ENCODE peak calls at places on chromosomes 4 and X, in six cellular contexts. One of them, this sample, is unnamed.

GRCh38 chr4:783133-783541 is 42.8 kb downstream of the CPLX1 start:
- DNase-seq in stimulated activated CD4-positive, alpha-beta T cell treated with anti-CD3 and anti-CD28 coated beads, Interleukin-15, amount 100 ng/mL, for 24 hours: no peak
- DNase-seq in NCI-H1417 treated with DMSO at 0.1 percent for 48 hours: no peak
- DNase-seq in stimulated activated CD8-positive, alpha-beta memory T cell treated with anti-CD3 and anti-CD28 coated beads, Interleukin-4, amount 100 ng/mL, for 48 hours: no peak
- DNase-seq in kidney: peak
- DNase-seq in pancreas: peak
- DNase-seq in this sample: no peak

GRCh38 chr4:7806080-7806630 is 133.5 kb downstream of the AFAP1 start:
- DNase-seq in stimulated activated CD4-positive, alpha-beta T cell treated with anti-CD3 and anti-CD28 coated beads, Interleukin-15, amount 100 ng/mL, for 24 hours: no peak
- DNase-seq in NCI-H1417 treated with DMSO at 0.1 percent for 48 hours: no peak
- DNase-seq in stimulated activated CD8-positive, alpha-beta memory T cell treated with anti-CD3 and anti-CD28 coated beads, Interleukin-4, amount 100 ng/mL, for 48 hours: no peak
- DNase-seq in kidney: peak
- DNase-seq in pancreas: no peak
- DNase-seq in this sample: no peak

GRCh38 chrX:45851434-45851991 is 650.8 kb upstream of the DIPK2B start:
- DNase-seq in stimulated activated CD4-positive, alpha-beta T cell treated with anti-CD3 and anti-CD28 coated beads, Interleukin-15, amount 100 ng/mL, for 24 hours: peak
- DNase-seq in NCI-H1417 treated with DMSO at 0.1 percent for 48 hours: peak
- DNase-seq in stimulated activated CD8-positive, alpha-beta memory T cell treated with anti-CD3 and anti-CD28 coated beads, Interleukin-4, amount 100 ng/mL, for 48 hours: peak
- DNase-seq in kidney: no peak
- DNase-seq in pancreas: peak
- DNase-seq in this sample: peak

GRCh38 chr4:91527056-91527455 is 776.7 kb upstream of the GRID2 start:
- DNase-seq in stimulated activated CD4-positive, alpha-beta T cell treated with anti-CD3 and anti-CD28 coated beads, Interleukin-15, amount 100 ng/mL, for 24 hours: no peak
- DNase-seq in NCI-H1417 treated with DMSO at 0.1 percent for 48 hours: no peak
- DNase-seq in stimulated activated CD8-positive, alpha-beta memory T cell treated with anti-CD3 and anti-CD28 coated beads, Interleukin-4, amount 100 ng/mL, for 48 hours: no peak
- DNase-seq in kidney: no peak
- DNase-seq in pancreas: no peak
- DNase-seq in this sample: no peak

GRCh38 chr4:33709247-33709646 is 2535.1 kb downstream of the ARAP2 start:
- DNase-seq in stimulated activated CD4-positive, alpha-beta T cell treated with anti-CD3 and anti-CD28 coated beads, Interleukin-15, amount 100 ng/mL, for 24 hours: no peak
- DNase-seq in NCI-H1417 treated with DMSO at 0.1 percent for 48 hours: no peak
- DNase-seq in stimulated activated CD8-positive, alpha-beta memory T cell treated with anti-CD3 and anti-CD28 coated beads, Interleukin-4, amount 100 ng/mL, for 48 hours: no peak
- DNase-seq in kidney: no peak
- DNase-seq in pancreas: no peak
- DNase-seq in this sample: no peak

GRCh38 chr4:127782275-127783025 is at the start of gene HSPA4L:
- DNase-seq in stimulated activated CD4-positive, alpha-beta T cell treated with anti-CD3 and anti-CD28 coated beads, Interleukin-15, amount 100 ng/mL, for 24 hours: peak
- DNase-seq in NCI-H1417 treated with DMSO at 0.1 percent for 48 hours: peak
- DNase-seq in stimulated activated CD8-positive, alpha-beta memory T cell treated with anti-CD3 and anti-CD28 coated beads, Interleukin-4, amount 100 ng/mL, for 48 hours: peak
- DNase-seq in kidney: peak
- DNase-seq in pancreas: peak
- DNase-seq in this sample: peak

GRCh38 chr4:146916479-146917076 is 29.1 kb downstream of the TTC29 start:
- DNase-seq in stimulated activated CD4-positive, alpha-beta T cell treated with anti-CD3 and anti-CD28 coated beads, Interleukin-15, amount 100 ng/mL, for 24 hours: peak
- DNase-seq in NCI-H1417 treated with DMSO at 0.1 percent for 48 hours: peak
- DNase-seq in stimulated activated CD8-positive, alpha-beta memory T cell treated with anti-CD3 and anti-CD28 coated beads, Interleukin-4, amount 100 ng/mL, for 48 hours: no peak
- DNase-seq in kidney: no peak
- DNase-seq in pancreas: no peak
- DNase-seq in this sample: peak

GRCh38 chrX:76159453-76159852 is 13.4 kb upstream of the PBDC1 start:
- DNase-seq in stimulated activated CD4-positive, alpha-beta T cell treated with anti-CD3 and anti-CD28 coated beads, Interleukin-15, amount 100 ng/mL, for 24 hours: no peak
- DNase-seq in NCI-H1417 treated with DMSO at 0.1 percent for 48 hours: no peak
- DNase-seq in stimulated activated CD8-positive, alpha-beta memory T cell treated with anti-CD3 and anti-CD28 coated beads, Interleukin-4, amount 100 ng/mL, for 48 hours: no peak
- DNase-seq in kidney: no peak
- DNase-seq in pancreas: no peak
- DNase-seq in this sample: no peak

GRCh38 chr4:151169900-151170299 is 70.5 kb downstream of the RPS3A start:
- DNase-seq in stimulated activated CD4-positive, alpha-beta T cell treated with anti-CD3 and anti-CD28 coated beads, Interleukin-15, amount 100 ng/mL, for 24 hours: no peak
- DNase-seq in NCI-H1417 treated with DMSO at 0.1 percent for 48 hours: no peak
- DNase-seq in stimulated activated CD8-positive, alpha-beta memory T cell treated with anti-CD3 and anti-CD28 coated beads, Interleukin-4, amount 100 ng/mL, for 48 hours: no peak
- DNase-seq in kidney: no peak
- DNase-seq in pancreas: no peak
- DNase-seq in this sample: no peak

GRCh38 chr4:48223633-48224295 is 45.9 kb downstream of the TEC start:
- DNase-seq in stimulated activated CD4-positive, alpha-beta T cell treated with anti-CD3 and anti-CD28 coated beads, Interleukin-15, amount 100 ng/mL, for 24 hours: no peak
- DNase-seq in NCI-H1417 treated with DMSO at 0.1 percent for 48 hours: no peak
- DNase-seq in stimulated activated CD8-positive, alpha-beta memory T cell treated with anti-CD3 and anti-CD28 coated beads, Interleukin-4, amount 100 ng/mL, for 48 hours: no peak
- DNase-seq in kidney: no peak
- DNase-seq in pancreas: no peak
- DNase-seq in this sample: no peak

GRCh38 chr4:815464-816146 is 10.3 kb downstream of the CPLX1 start:
- DNase-seq in stimulated activated CD4-positive, alpha-beta T cell treated with anti-CD3 and anti-CD28 coated beads, Interleukin-15, amount 100 ng/mL, for 24 hours: no peak
- DNase-seq in NCI-H1417 treated with DMSO at 0.1 percent for 48 hours: no peak
- DNase-seq in stimulated activated CD8-positive, alpha-beta memory T cell treated with anti-CD3 and anti-CD28 coated beads, Interleukin-4, amount 100 ng/mL, for 48 hours: no peak
- DNase-seq in kidney: no peak
- DNase-seq in pancreas: no peak
- DNase-seq in this sample: no peak

GRCh38 chr4:168472920-168473319 is 7.4 kb downstream of the DDX60L start:
- DNase-seq in stimulated activated CD4-positive, alpha-beta T cell treated with anti-CD3 and anti-CD28 coated beads, Interleukin-15, amount 100 ng/mL, for 24 hours: no peak
- DNase-seq in NCI-H1417 treated with DMSO at 0.1 percent for 48 hours: no peak
- DNase-seq in stimulated activated CD8-positive, alpha-beta memory T cell treated with anti-CD3 and anti-CD28 coated beads, Interleukin-4, amount 100 ng/mL, for 48 hours: no peak
- DNase-seq in kidney: no peak
- DNase-seq in pancreas: no peak
- DNase-seq in this sample: no peak

GRCh38 chr4:144355809-144356757 is 215.6 kb upstream of the GYPA start:
- DNase-seq in stimulated activated CD4-positive, alpha-beta T cell treated with anti-CD3 and anti-CD28 coated beads, Interleukin-15, amount 100 ng/mL, for 24 hours: peak
- DNase-seq in NCI-H1417 treated with DMSO at 0.1 percent for 48 hours: no peak
- DNase-seq in stimulated activated CD8-positive, alpha-beta memory T cell treated with anti-CD3 and anti-CD28 coated beads, Interleukin-4, amount 100 ng/mL, for 48 hours: no peak
- DNase-seq in kidney: no peak
- DNase-seq in pancreas: no peak
- DNase-seq in this sample: peak

GRCh38 chrX:2224597-2225235 is 276.1 kb downstream of the DHRSX start:
- DNase-seq in stimulated activated CD4-positive, alpha-beta T cell treated with anti-CD3 and anti-CD28 coated beads, Interleukin-15, amount 100 ng/mL, for 24 hours: no peak
- DNase-seq in NCI-H1417 treated with DMSO at 0.1 percent for 48 hours: no peak
- DNase-seq in stimulated activated CD8-positive, alpha-beta memory T cell treated with anti-CD3 and anti-CD28 coated beads, Interleukin-4, amount 100 ng/mL, for 48 hours: no peak
- DNase-seq in kidney: no peak
- DNase-seq in pancreas: no peak
- DNase-seq in this sample: no peak

GRCh38 chrX:1576201-1577101 is 15.0 kb upstream of the AKAP17A start:
- DNase-seq in stimulated activated CD4-positive, alpha-beta T cell treated with anti-CD3 and anti-CD28 coated beads, Interleukin-15, amount 100 ng/mL, for 24 hours: no peak
- DNase-seq in NCI-H1417 treated with DMSO at 0.1 percent for 48 hours: no peak
- DNase-seq in stimulated activated CD8-positive, alpha-beta memory T cell treated with anti-CD3 and anti-CD28 coated beads, Interleukin-4, amount 100 ng/mL, for 48 hours: peak
- DNase-seq in kidney: no peak
- DNase-seq in pancreas: no peak
- DNase-seq in this sample: no peak

GRCh38 chr4:118738999-118739690 is 54.0 kb downstream of the METTL14 start:
- DNase-seq in stimulated activated CD4-positive, alpha-beta T cell treated with anti-CD3 and anti-CD28 coated beads, Interleukin-15, amount 100 ng/mL, for 24 hours: no peak
- DNase-seq in NCI-H1417 treated with DMSO at 0.1 percent for 48 hours: no peak
- DNase-seq in stimulated activated CD8-positive, alpha-beta memory T cell treated with anti-CD3 and anti-CD28 coated beads, Interleukin-4, amount 100 ng/mL, for 48 hours: no peak
- DNase-seq in kidney: no peak
- DNase-seq in pancreas: no peak
- DNase-seq in this sample: no peak

GRCh38 chr4:14874990-14875389 is 127.3 kb upstream of the CPEB2 start:
- DNase-seq in stimulated activated CD4-positive, alpha-beta T cell treated with anti-CD3 and anti-CD28 coated beads, Interleukin-15, amount 100 ng/mL, for 24 hours: no peak
- DNase-seq in NCI-H1417 treated with DMSO at 0.1 percent for 48 hours: no peak
- DNase-seq in stimulated activated CD8-positive, alpha-beta memory T cell treated with anti-CD3 and anti-CD28 coated beads, Interleukin-4, amount 100 ng/mL, for 48 hours: no peak
- DNase-seq in kidney: no peak
- DNase-seq in pancreas: no peak
- DNase-seq in this sample: no peak

GRCh38 chr4:42150653-42151567 is 1.5 kb downstream of the BEND4 start:
- DNase-seq in stimulated activated CD4-positive, alpha-beta T cell treated with anti-CD3 and anti-CD28 coated beads, Interleukin-15, amount 100 ng/mL, for 24 hours: peak
- DNase-seq in NCI-H1417 treated with DMSO at 0.1 percent for 48 hours: no peak
- DNase-seq in stimulated activated CD8-positive, alpha-beta memory T cell treated with anti-CD3 and anti-CD28 coated beads, Interleukin-4, amount 100 ng/mL, for 48 hours: peak
- DNase-seq in kidney: peak
- DNase-seq in pancreas: peak
- DNase-seq in this sample: no peak

GRCh38 chr4:166687828-166688227 is 546.5 kb downstream of the SPOCK3 start:
- DNase-seq in stimulated activated CD4-positive, alpha-beta T cell treated with anti-CD3 and anti-CD28 coated beads, Interleukin-15, amount 100 ng/mL, for 24 hours: no peak
- DNase-seq in NCI-H1417 treated with DMSO at 0.1 percent for 48 hours: no peak
- DNase-seq in stimulated activated CD8-positive, alpha-beta memory T cell treated with anti-CD3 and anti-CD28 coated beads, Interleukin-4, amount 100 ng/mL, for 48 hours: no peak
- DNase-seq in kidney: no peak
- DNase-seq in pancreas: no peak
- DNase-seq in this sample: no peak

GRCh38 chr4:167509551-167509950 is 275.3 kb upstream of the SPOCK3 start:
- DNase-seq in stimulated activated CD4-positive, alpha-beta T cell treated with anti-CD3 and anti-CD28 coated beads, Interleukin-15, amount 100 ng/mL, for 24 hours: no peak
- DNase-seq in NCI-H1417 treated with DMSO at 0.1 percent for 48 hours: no peak
- DNase-seq in stimulated activated CD8-positive, alpha-beta memory T cell treated with anti-CD3 and anti-CD28 coated beads, Interleukin-4, amount 100 ng/mL, for 48 hours: no peak
- DNase-seq in kidney: no peak
- DNase-seq in pancreas: no peak
- DNase-seq in this sample: no peak

GRCh38 chr4:89724716-89725115 is 112.2 kb downstream of the SNCA start:
- DNase-seq in stimulated activated CD4-positive, alpha-beta T cell treated with anti-CD3 and anti-CD28 coated beads, Interleukin-15, amount 100 ng/mL, for 24 hours: no peak
- DNase-seq in NCI-H1417 treated with DMSO at 0.1 percent for 48 hours: no peak
- DNase-seq in stimulated activated CD8-positive, alpha-beta memory T cell treated with anti-CD3 and anti-CD28 coated beads, Interleukin-4, amount 100 ng/mL, for 48 hours: no peak
- DNase-seq in kidney: no peak
- DNase-seq in pancreas: no peak
- DNase-seq in this sample: no peak

GRCh38 chrX:128781506-128781905 is 729.3 kb upstream of the ACTRT1 start:
- DNase-seq in stimulated activated CD4-positive, alpha-beta T cell treated with anti-CD3 and anti-CD28 coated beads, Interleukin-15, amount 100 ng/mL, for 24 hours: peak
- DNase-seq in NCI-H1417 treated with DMSO at 0.1 percent for 48 hours: no peak
- DNase-seq in stimulated activated CD8-positive, alpha-beta memory T cell treated with anti-CD3 and anti-CD28 coated beads, Interleukin-4, amount 100 ng/mL, for 48 hours: peak
- DNase-seq in kidney: peak
- DNase-seq in pancreas: no peak
- DNase-seq in this sample: no peak

GRCh38 chr4:38621004-38621684 is 42.9 kb upstream of the KLF3 start:
- DNase-seq in stimulated activated CD4-positive, alpha-beta T cell treated with anti-CD3 and anti-CD28 coated beads, Interleukin-15, amount 100 ng/mL, for 24 hours: no peak
- DNase-seq in NCI-H1417 treated with DMSO at 0.1 percent for 48 hours: no peak
- DNase-seq in stimulated activated CD8-positive, alpha-beta memory T cell treated with anti-CD3 and anti-CD28 coated beads, Interleukin-4, amount 100 ng/mL, for 48 hours: no peak
- DNase-seq in kidney: no peak
- DNase-seq in pancreas: no peak
- DNase-seq in this sample: peak

This sample was measured in erythroblast.